ENCODE peak calls at places on chromosomes 6 and 20, in nine cellular contexts. K, T, Q, J, U, I, D, V and Y are unnamed samples.

GRCh38 chr6:19382676-19383075 is 454.5 kb upstream of the ID4 start:
- DNase-seq in K (no peak), T (no peak), Q (no peak), J (no peak), U (no peak), I (no peak), D (no peak), V (no peak), Y (no peak)

GRCh38 chr20:43911066-43911465 is 3.6 kb upstream of the TOX2 start:
- DNase-seq in K (no peak), T (no peak), Q (no peak), J (no peak), U (no peak), I (peak), D (no peak), V (peak), Y (no peak)

GRCh38 chr6:107361568-107362270 is 97.6 kb downstream of the PDSS2 start:
- DNase-seq in K (no peak), T (no peak), Q (no peak), J (no peak), U (no peak), I (no peak), D (no peak), V (peak), Y (no peak)

GRCh38 chr6:66522864-66523263 is 815.8 kb upstream of the EYS start:
- DNase-seq in K (no peak), T (no peak), Q (no peak), J (no peak), U (no peak), I (no peak), D (no peak), V (no peak), Y (no peak)

GRCh38 chr6:142384455-142385332 is 82.9 kb downstream of the ADGRG6 start:
- DNase-seq in K (no peak), T (no peak), Q (no peak), J (no peak), U (no peak), I (no peak), D (no peak), V (no peak), Y (no peak)

GRCh38 chr20:62227977-62228958 is 8.2 kb upstream of the HRH3 start:
- DNase-seq in K (no peak), T (no peak), Q (no peak), J (no peak), U (no peak), I (no peak), D (no peak), V (no peak), Y (no peak)

GRCh38 chr20:19828233-19828632 is 70.2 kb downstream of the RIN2 start:
- DNase-seq in K (no peak), T (no peak), Q (peak), J (no peak), U (no peak), I (peak), D (no peak), V (no peak), Y (no peak)

GRCh38 chr6:19356692-19357091 is 480.5 kb upstream of the ID4 start:
- DNase-seq in K (no peak), T (no peak), Q (no peak), J (no peak), U (no peak), I (no peak), D (no peak), V (no peak), Y (no peak)

GRCh38 chr20:61948586-61949362 is 116.9 kb downstream of the TAF4 start:
- DNase-seq in K (no peak), T (peak), Q (no peak), J (peak), U (no peak), I (no peak), D (no peak), V (no peak), Y (peak)

GRCh38 chr6:47633141-47633540 is 65.2 kb upstream of the ADGRF4 start:
- DNase-seq in K (no peak), T (no peak), Q (no peak), J (no peak), U (no peak), I (no peak), D (peak), V (no peak), Y (no peak)

GRCh38 chr6:4644962-4645361 is 131.2 kb upstream of the CDYL start:
- DNase-seq in K (no peak), T (no peak), Q (no peak), J (peak), U (no peak), I (no peak), D (no peak), V (no peak), Y (no peak)

GRCh38 chr20:50130995-50131394 is 18.0 kb upstream of the UBE2V1 start:
- DNase-seq in K (peak), T (peak), Q (no peak), J (peak), U (no peak), I (no peak), D (no peak), V (peak), Y (no peak)

GRCh38 chr20:11248691-11249178 is 574.9 kb upstream of the JAG1 start:
- DNase-seq in K (no peak), T (no peak), Q (no peak), J (no peak), U (no peak), I (no peak), D (peak), V (no peak), Y (no peak)

GRCh38 chr6:10621847-10622246 is 72.6 kb downstream of the C6orf52 start:
- DNase-seq in K (no peak), T (no peak), Q (no peak), J (no peak), U (no peak), I (no peak), D (no peak), V (no peak), Y (no peak)

GRCh38 chr6:109237082-109237985 is 142.0 kb downstream of the CEP57L1 start:
- DNase-seq in K (no peak), T (no peak), Q (no peak), J (no peak), U (no peak), I (no peak), D (no peak), V (no peak), Y (no peak)

GRCh38 chr20:23826541-23827018 is at the start of gene CST2:
- DNase-seq in K (no peak), T (no peak), Q (no peak), J (no peak), U (no peak), I (no peak), D (no peak), V (no peak), Y (no peak)

GRCh38 chr20:4102381-4102780 is 87.0 kb upstream of the RNF24 start:
- DNase-seq in K (no peak), T (no peak), Q (no peak), J (no peak), U (no peak), I (no peak), D (no peak), V (peak), Y (no peak)